ENCODE peak calls at places on chromosome 17, in ten cellular contexts. One of them, this sample, is unnamed.

GRCh38 chr17:21176996-21177395 is 37.0 kb downstream of the TMEM11 start:
- DNase-seq in mesendoderm: no peak
- DNase-seq in head of caudate nucleus: no peak
- DNase-seq in HepG2: no peak
- DNase-seq in stimulated activated CD8-positive, alpha-beta memory T cell treated with anti-CD3 and anti-CD28 coated beads, Interleukin-4, amount 100 ng/mL, for 48 hours: no peak
- DNase-seq in T-helper 9 cell: no peak
- DNase-seq in HFF-Myc: no peak
- DNase-seq in HEK293T: peak
- DNase-seq in fibroblast of the aortic adventitia: no peak
- DNase-seq in T47D: no peak
- DNase-seq in this sample: no peak

GRCh38 chr17:2796164-2797140 is at the start of gene RAP1GAP2:
- DNase-seq in mesendoderm: no peak
- DNase-seq in head of caudate nucleus: no peak
- DNase-seq in HepG2: no peak
- DNase-seq in stimulated activated CD8-positive, alpha-beta memory T cell treated with anti-CD3 and anti-CD28 coated beads, Interleukin-4, amount 100 ng/mL, for 48 hours: peak
- DNase-seq in T-helper 9 cell: peak
- DNase-seq in HFF-Myc: no peak
- DNase-seq in HEK293T: no peak
- DNase-seq in fibroblast of the aortic adventitia: no peak
- DNase-seq in T47D: no peak
- DNase-seq in this sample: peak

GRCh38 chr17:72511874-72512273 is 391.1 kb downstream of the SOX9 start:
- DNase-seq in mesendoderm: no peak
- DNase-seq in head of caudate nucleus: no peak
- DNase-seq in HepG2: no peak
- DNase-seq in stimulated activated CD8-positive, alpha-beta memory T cell treated with anti-CD3 and anti-CD28 coated beads, Interleukin-4, amount 100 ng/mL, for 48 hours: no peak
- DNase-seq in T-helper 9 cell: no peak
- DNase-seq in HFF-Myc: no peak
- DNase-seq in HEK293T: no peak
- DNase-seq in fibroblast of the aortic adventitia: no peak
- DNase-seq in T47D: no peak
- DNase-seq in this sample: no peak

GRCh38 chr17:33233855-33234228 is 59.3 kb downstream of the ASIC2 start:
- DNase-seq in mesendoderm: no peak
- DNase-seq in head of caudate nucleus: no peak
- DNase-seq in HepG2: no peak
- DNase-seq in stimulated activated CD8-positive, alpha-beta memory T cell treated with anti-CD3 and anti-CD28 coated beads, Interleukin-4, amount 100 ng/mL, for 48 hours: no peak
- DNase-seq in T-helper 9 cell: peak
- DNase-seq in HFF-Myc: no peak
- DNase-seq in HEK293T: no peak
- DNase-seq in fibroblast of the aortic adventitia: no peak
- DNase-seq in T47D: no peak
- DNase-seq in this sample: no peak

GRCh38 chr17:5769936-5770335 is 185.6 kb upstream of the NLRP1 start:
- DNase-seq in mesendoderm: no peak
- DNase-seq in head of caudate nucleus: no peak
- DNase-seq in HepG2: no peak
- DNase-seq in stimulated activated CD8-positive, alpha-beta memory T cell treated with anti-CD3 and anti-CD28 coated beads, Interleukin-4, amount 100 ng/mL, for 48 hours: no peak
- DNase-seq in T-helper 9 cell: no peak
- DNase-seq in HFF-Myc: no peak
- DNase-seq in HEK293T: no peak
- DNase-seq in fibroblast of the aortic adventitia: no peak
- DNase-seq in T47D: no peak
- DNase-seq in this sample: no peak

GRCh38 chr17:73427198-73427597 is 115.4 kb upstream of the CDC42EP4 start:
- DNase-seq in mesendoderm: no peak
- DNase-seq in head of caudate nucleus: no peak
- DNase-seq in HepG2: peak
- DNase-seq in stimulated activated CD8-positive, alpha-beta memory T cell treated with anti-CD3 and anti-CD28 coated beads, Interleukin-4, amount 100 ng/mL, for 48 hours: no peak
- DNase-seq in T-helper 9 cell: no peak
- DNase-seq in HFF-Myc: no peak
- DNase-seq in HEK293T: no peak
- DNase-seq in fibroblast of the aortic adventitia: no peak
- DNase-seq in T47D: peak
- DNase-seq in this sample: no peak

GRCh38 chr17:40415390-40415789 is 2.3 kb downstream of the TOP2A start:
- DNase-seq in mesendoderm: peak
- DNase-seq in head of caudate nucleus: no peak
- DNase-seq in HepG2: peak
- DNase-seq in stimulated activated CD8-positive, alpha-beta memory T cell treated with anti-CD3 and anti-CD28 coated beads, Interleukin-4, amount 100 ng/mL, for 48 hours: no peak
- DNase-seq in T-helper 9 cell: no peak
- DNase-seq in HFF-Myc: no peak
- DNase-seq in HEK293T: no peak
- DNase-seq in fibroblast of the aortic adventitia: peak
- DNase-seq in T47D: peak
- DNase-seq in this sample: no peak

GRCh38 chr17:17151962-17152361 is 54.2 kb downstream of the PLD6 start:
- DNase-seq in mesendoderm: no peak
- DNase-seq in head of caudate nucleus: peak
- DNase-seq in HepG2: no peak
- DNase-seq in stimulated activated CD8-positive, alpha-beta memory T cell treated with anti-CD3 and anti-CD28 coated beads, Interleukin-4, amount 100 ng/mL, for 48 hours: peak
- DNase-seq in T-helper 9 cell: no peak
- DNase-seq in HFF-Myc: peak
- DNase-seq in HEK293T: no peak
- DNase-seq in fibroblast of the aortic adventitia: peak
- DNase-seq in T47D: no peak
- DNase-seq in this sample: peak

GRCh38 chr17:27088767-27089078 is 205.2 kb upstream of the WSB1 start:
- DNase-seq in mesendoderm: no peak
- DNase-seq in head of caudate nucleus: no peak
- DNase-seq in HepG2: no peak
- DNase-seq in stimulated activated CD8-positive, alpha-beta memory T cell treated with anti-CD3 and anti-CD28 coated beads, Interleukin-4, amount 100 ng/mL, for 48 hours: no peak
- DNase-seq in T-helper 9 cell: no peak
- DNase-seq in HFF-Myc: no peak
- DNase-seq in HEK293T: no peak
- DNase-seq in fibroblast of the aortic adventitia: no peak
- DNase-seq in T47D: no peak
- DNase-seq in this sample: no peak

GRCh38 chr17:19719365-19720209 is 3.2 kb upstream of the SLC47A2 start:
- DNase-seq in mesendoderm: peak
- DNase-seq in head of caudate nucleus: no peak
- DNase-seq in HepG2: no peak
- DNase-seq in stimulated activated CD8-positive, alpha-beta memory T cell treated with anti-CD3 and anti-CD28 coated beads, Interleukin-4, amount 100 ng/mL, for 48 hours: no peak
- DNase-seq in T-helper 9 cell: no peak
- DNase-seq in HFF-Myc: no peak
- DNase-seq in HEK293T: no peak
- DNase-seq in fibroblast of the aortic adventitia: no peak
- DNase-seq in T47D: peak
- DNase-seq in this sample: no peak